ENCODE peak calls at places on chromosomes 13 and 19, in six cellular contexts. W, Q, M, R, Y and J are unnamed samples.

GRCh38 chr19:1084024-1084868 is 10.9 kb downstream of the POLR2E start:
- DNase-seq in Q (peak), M (no peak), W (no peak), R (no peak), Y (no peak), J (no peak)

GRCh38 chr13:44726777-44727176 is 150.6 kb upstream of the TSC22D1 start:
- DNase-seq in Y (no peak), M (no peak), R (no peak), W (no peak), Q (no peak), J (no peak)

GRCh38 chr19:35265126-35265995 is 3.4 kb upstream of the USF2 start:
- DNase-seq in Y (peak), M (no peak), R (no peak), Q (peak), W (no peak), J (no peak)

GRCh38 chr13:51697855-51698254 is 106.1 kb downstream of the DHRS12 start:
- DNase-seq in Q (no peak), W (no peak), M (no peak), Y (no peak), R (no peak), J (no peak)

GRCh38 chr19:18995804-18996241 is 37.5 kb downstream of the SUGP2 start:
- DNase-seq in Y (no peak), R (peak), W (peak), Q (no peak), M (no peak), J (peak)

GRCh38 chr13:36154567-36155231 is 23.5 kb upstream of the DCLK1 start:
- DNase-seq in Q (no peak), R (no peak), W (no peak), Y (no peak), M (no peak), J (no peak)

GRCh38 chr13:60150538-60150937 is 13.2 kb downstream of the DIAPH3 start:
- DNase-seq in Y (no peak), M (no peak), W (no peak), R (no peak), Q (no peak), J (no peak)

GRCh38 chr19:29505034-29505824 is 20.6 kb upstream of the VSTM2B start:
- DNase-seq in W (no peak), Y (no peak), M (no peak), Q (peak), R (no peak), J (no peak)

GRCh38 chr13:113650275-113650674 is 7.7 kb downstream of the ATP4B start:
- DNase-seq in R (no peak), W (no peak), Y (peak), M (no peak), Q (peak), J (no peak)

GRCh38 chr19:10861118-10861651 is 10.2 kb upstream of the CARM1 start:
- DNase-seq in Y (no peak), W (no peak), M (no peak), Q (no peak), R (peak), J (peak)

GRCh38 chr13:91544723-91545122 is 146.3 kb downstream of the GPC5 start:
- DNase-seq in W (no peak), Q (no peak), M (no peak), Y (no peak), R (no peak), J (no peak)